ENCODE peak calls at places on chromosomes 12 and 14, in six cellular contexts. L, R, T, K, G and X are unnamed samples.

GRCh38 chr12:30902001-30902400 is 24.5 kb upstream of the TSPAN11 start:
- DNase-seq in K (peak; percentile 40), T (no peak), R (no peak), G (no peak), L (no peak), X (no peak)

GRCh38 chr12:131383741-131384543 is 326.9 kb upstream of the SFSWAP start:
- DNase-seq in K (no peak), T (no peak), L (no peak), G (no peak), R (no peak), X (no peak)

GRCh38 chr14:74468513-74468912 is 24.6 kb downstream of the NPC2 start:
- DNase-seq in T (no peak), K (no peak), G (no peak), L (no peak), R (no peak), X (no peak)

GRCh38 chr12:23906329-23906728 is 43.1 kb downstream of the SOX5 start:
- DNase-seq in T (no peak), R (no peak), K (peak; percentile 1), L (no peak), G (no peak), X (no peak)

GRCh38 chr14:89507521-89507920 is 90.5 kb upstream of the FOXN3 start:
- DNase-seq in L (no peak), R (no peak), K (peak; percentile 90), G (no peak), T (no peak), X (peak; percentile 27)

GRCh38 chr12:117861691-117862090 is 107.1 kb downstream of the KSR2 start:
- DNase-seq in L (no peak), R (no peak), T (no peak), K (no peak), G (no peak), X (no peak)

GRCh38 chr14:70714055-70714550 is 72.4 kb downstream of the TTC9 start:
- DNase-seq in R (no peak), K (peak; percentile 57), G (peak; percentile 56), T (peak; percentile 8), L (peak; percentile 29), X (no peak)

GRCh38 chr14:70907996-70908917 is 998 bp downstream of the PCNX1 start:
- DNase-seq in G (peak; percentile 65), R (no peak), T (peak; percentile 43), K (peak; percentile 71), L (peak; percentile 61), X (peak; percentile 64)

GRCh38 chr12:112169086-112169872 is 43.9 kb downstream of the TRAFD1 start:
- DNase-seq in L (no peak), R (no peak), K (no peak), G (no peak), T (no peak), X (no peak)

GRCh38 chr12:30197392-30198047 is 413.8 kb upstream of the TMTC1 start:
- DNase-seq in K (peak; percentile 2), R (no peak), T (no peak), L (no peak), G (no peak), X (no peak)

GRCh38 chr12:56206373-56207166 is 15.2 kb downstream of the RNF41 start:
- DNase-seq in R (no peak), L (no peak), T (no peak), K (peak; percentile 66), G (peak; percentile 46), X (peak; percentile 58)